ENCODE peak calls at places on chromosomes 12 and 14, in six cellular contexts. One of them, this sample, is unnamed.
A peak's percentile ranks its signal among the peaks of the same experiment; 100 is the strongest.

GRCh38 chr12:53720946-53721345 is 6.3 kb downstream of the CALCOCO1 start:
- DNase-seq in fibroblast of lung: no peak
- DNase-seq in right atrium auricular region: no peak
- DNase-seq in astrocyte: no peak
- DNase-seq in osteoblast: no peak
- DNase-seq in IMR-90: no peak
- DNase-seq in this sample: no peak

GRCh38 chr14:39038542-39038941 is 64.5 kb downstream of the SEC23A start:
- DNase-seq in osteoblast: no peak
- DNase-seq in right atrium auricular region: no peak
- DNase-seq in fibroblast of lung: no peak
- DNase-seq in astrocyte: no peak
- DNase-seq in IMR-90: no peak
- DNase-seq in this sample: no peak

GRCh38 chr14:100868621-100869370 is 34.7 kb downstream of the RTL1 start:
- DNase-seq in osteoblast: peak; percentile 56
- DNase-seq in IMR-90: no peak
- DNase-seq in fibroblast of lung: no peak
- DNase-seq in right atrium auricular region: no peak
- DNase-seq in astrocyte: no peak
- DNase-seq in this sample: no peak

GRCh38 chr12:85657836-85658235 is 178.4 kb downstream of the RASSF9 start:
- DNase-seq in osteoblast: no peak
- DNase-seq in fibroblast of lung: no peak
- DNase-seq in IMR-90: no peak
- DNase-seq in right atrium auricular region: no peak
- DNase-seq in astrocyte: no peak
- DNase-seq in this sample: no peak

GRCh38 chr12:116498471-116498870 is 60.7 kb upstream of the MAP1LC3B2 start:
- DNase-seq in IMR-90: no peak
- DNase-seq in fibroblast of lung: no peak
- DNase-seq in right atrium auricular region: no peak
- DNase-seq in astrocyte: no peak
- DNase-seq in osteoblast: no peak
- DNase-seq in this sample: no peak

GRCh38 chr14:99915305-99916090 is 122.3 kb downstream of the EML1 start:
- DNase-seq in astrocyte: no peak
- DNase-seq in IMR-90: no peak
- DNase-seq in right atrium auricular region: no peak
- DNase-seq in fibroblast of lung: no peak
- DNase-seq in osteoblast: no peak
- DNase-seq in this sample: no peak

GRCh38 chr12:99157946-99158345 is 489.6 kb upstream of the GARIN6 start:
- DNase-seq in astrocyte: peak; percentile 76
- DNase-seq in right atrium auricular region: no peak
- DNase-seq in osteoblast: no peak
- DNase-seq in IMR-90: no peak
- DNase-seq in fibroblast of lung: no peak
- DNase-seq in this sample: no peak

GRCh38 chr12:754871-755562 is 2.6 kb downstream of the WNK1 start:
- DNase-seq in IMR-90: peak; percentile 81
- DNase-seq in fibroblast of lung: peak; percentile 79
- DNase-seq in astrocyte: peak; percentile 51
- DNase-seq in right atrium auricular region: no peak
- DNase-seq in osteoblast: peak; percentile 88
- DNase-seq in this sample: peak; percentile 59

GRCh38 chr14:104659764-104660523 is 29.5 kb upstream of the INF2 start:
- DNase-seq in fibroblast of lung: no peak
- DNase-seq in IMR-90: peak; percentile 18
- DNase-seq in right atrium auricular region: no peak
- DNase-seq in osteoblast: peak; percentile 83
- DNase-seq in astrocyte: no peak
- DNase-seq in this sample: no peak

GRCh38 chr14:42944284-42944683 is 1337.6 kb downstream of the LRFN5 start:
- DNase-seq in fibroblast of lung: peak; percentile 64
- DNase-seq in astrocyte: peak; percentile 41
- DNase-seq in right atrium auricular region: no peak
- DNase-seq in IMR-90: peak; percentile 61
- DNase-seq in osteoblast: no peak
- DNase-seq in this sample: no peak

GRCh38 chr12:78725951-78726550 is 138.5 kb upstream of the SYT1 start:
- DNase-seq in IMR-90: no peak
- DNase-seq in fibroblast of lung: no peak
- DNase-seq in right atrium auricular region: no peak
- DNase-seq in osteoblast: no peak
- DNase-seq in astrocyte: no peak
- DNase-seq in this sample: no peak

GRCh38 chr12:114744696-114745095 is 60.7 kb upstream of the TBX3 start:
- DNase-seq in osteoblast: no peak
- DNase-seq in right atrium auricular region: no peak
- DNase-seq in IMR-90: peak; percentile 93
- DNase-seq in astrocyte: no peak
- DNase-seq in fibroblast of lung: peak; percentile 93
- DNase-seq in this sample: no peak

GRCh38 chr12:53336137-53336785 is at the start of gene SP7:
- DNase-seq in IMR-90: no peak
- DNase-seq in right atrium auricular region: no peak
- DNase-seq in osteoblast: peak; percentile 93
- DNase-seq in fibroblast of lung: no peak
- DNase-seq in astrocyte: no peak
- DNase-seq in this sample: no peak

GRCh38 chr14:89401783-89402182 is 15.2 kb downstream of the FOXN3 start:
- DNase-seq in astrocyte: no peak
- DNase-seq in IMR-90: no peak
- DNase-seq in osteoblast: no peak
- DNase-seq in fibroblast of lung: no peak
- DNase-seq in right atrium auricular region: no peak
- DNase-seq in this sample: no peak

GRCh38 chr12:14768823-14769405 is 34.4 kb downstream of the WBP11 start:
- DNase-seq in osteoblast: no peak
- DNase-seq in IMR-90: peak; percentile 44
- DNase-seq in right atrium auricular region: no peak
- DNase-seq in fibroblast of lung: peak; percentile 19
- DNase-seq in astrocyte: no peak
- DNase-seq in this sample: no peak

GRCh38 chr12:49068879-49069506 is 786 bp downstream of the RHEBL1 start:
- DNase-seq in astrocyte: no peak
- DNase-seq in fibroblast of lung: no peak
- DNase-seq in right atrium auricular region: no peak
- DNase-seq in IMR-90: no peak
- DNase-seq in osteoblast: peak; percentile 69
- DNase-seq in this sample: no peak

GRCh38 chr14:57502581-57503254 is 9.1 kb upstream of the CCDC198 start:
- DNase-seq in IMR-90: no peak
- DNase-seq in astrocyte: peak; percentile 53
- DNase-seq in fibroblast of lung: no peak
- DNase-seq in right atrium auricular region: no peak
- DNase-seq in osteoblast: peak; percentile 15
- DNase-seq in this sample: no peak

GRCh38 chr12:121533391-121534090 is 47.3 kb downstream of the KDM2B start:
- DNase-seq in fibroblast of lung: peak; percentile 3
- DNase-seq in IMR-90: no peak
- DNase-seq in right atrium auricular region: no peak
- DNase-seq in osteoblast: peak; percentile 44
- DNase-seq in astrocyte: no peak
- DNase-seq in this sample: no peak

GRCh38 chr12:112130461-112130998 is 5.2 kb downstream of the TRAFD1 start:
- DNase-seq in astrocyte: no peak
- DNase-seq in right atrium auricular region: no peak
- DNase-seq in fibroblast of lung: peak; percentile 41
- DNase-seq in osteoblast: no peak
- DNase-seq in IMR-90: peak; percentile 36
- DNase-seq in this sample: no peak

GRCh38 chr14:89259951-89260350 is 157.1 kb downstream of the FOXN3 start:
- DNase-seq in fibroblast of lung: no peak
- DNase-seq in astrocyte: no peak
- DNase-seq in right atrium auricular region: no peak
- DNase-seq in osteoblast: no peak
- DNase-seq in IMR-90: no peak
- DNase-seq in this sample: no peak

GRCh38 chr12:20523658-20524057 is 155.3 kb downstream of the PDE3A start:
- DNase-seq in astrocyte: peak; percentile 27
- DNase-seq in fibroblast of lung: peak; percentile 49
- DNase-seq in IMR-90: peak; percentile 65
- DNase-seq in osteoblast: peak; percentile 86
- DNase-seq in right atrium auricular region: no peak
- DNase-seq in this sample: no peak

GRCh38 chr14:65134651-65135579 is 32.6 kb upstream of the MAX start:
- DNase-seq in astrocyte: peak; percentile 59
- DNase-seq in osteoblast: no peak
- DNase-seq in right atrium auricular region: no peak
- DNase-seq in fibroblast of lung: no peak
- DNase-seq in IMR-90: no peak
- DNase-seq in this sample: no peak

GRCh38 chr14:106605548-106606448 is 1079.4 kb downstream of the TMEM121 start:
- DNase-seq in osteoblast: no peak
- DNase-seq in IMR-90: no peak
- DNase-seq in fibroblast of lung: no peak
- DNase-seq in astrocyte: no peak
- DNase-seq in right atrium auricular region: no peak
- DNase-seq in this sample: no peak

GRCh38 chr14:103296987-103297386 is 37.0 kb upstream of the EIF5 start:
- DNase-seq in IMR-90: no peak
- DNase-seq in right atrium auricular region: no peak
- DNase-seq in fibroblast of lung: no peak
- DNase-seq in astrocyte: no peak
- DNase-seq in osteoblast: no peak
- DNase-seq in this sample: no peak
- TF ChIP-seq CTCF in IMR-90: no peak
- TF ChIP-seq CTCF in right atrium auricular region: no peak
- TF ChIP-seq CTCF in fibroblast of lung: peak; percentile 11
- TF ChIP-seq CTCF in astrocyte: no peak
- TF ChIP-seq CTCF in osteoblast: peak; percentile 13
- TF ChIP-seq CTCF in this sample: peak; percentile 14

GRCh38 chr12:123102781-123103503 is 47.9 kb downstream of the PITPNM2 start:
- DNase-seq in astrocyte: no peak
- DNase-seq in IMR-90: no peak
- DNase-seq in fibroblast of lung: no peak
- DNase-seq in osteoblast: no peak
- DNase-seq in right atrium auricular region: no peak
- DNase-seq in this sample: no peak

GRCh38 chr12:123104809-123105208 is 46.1 kb downstream of the PITPNM2 start:
- DNase-seq in astrocyte: no peak
- DNase-seq in fibroblast of lung: no peak
- DNase-seq in right atrium auricular region: no peak
- DNase-seq in IMR-90: no peak
- DNase-seq in osteoblast: no peak
- DNase-seq in this sample: no peak

GRCh38 chr12:123100882-123101281 is 50.0 kb downstream of the PITPNM2 start:
- DNase-seq in astrocyte: no peak
- DNase-seq in osteoblast: no peak
- DNase-seq in IMR-90: no peak
- DNase-seq in right atrium auricular region: no peak
- DNase-seq in fibroblast of lung: no peak
- DNase-seq in this sample: no peak

GRCh38 chr12:123101467-123102004 is 49.4 kb downstream of the PITPNM2 start:
- DNase-seq in osteoblast: no peak
- DNase-seq in right atrium auricular region: no peak
- DNase-seq in astrocyte: no peak
- DNase-seq in fibroblast of lung: no peak
- DNase-seq in IMR-90: no peak
- DNase-seq in this sample: no peak

DNA sequence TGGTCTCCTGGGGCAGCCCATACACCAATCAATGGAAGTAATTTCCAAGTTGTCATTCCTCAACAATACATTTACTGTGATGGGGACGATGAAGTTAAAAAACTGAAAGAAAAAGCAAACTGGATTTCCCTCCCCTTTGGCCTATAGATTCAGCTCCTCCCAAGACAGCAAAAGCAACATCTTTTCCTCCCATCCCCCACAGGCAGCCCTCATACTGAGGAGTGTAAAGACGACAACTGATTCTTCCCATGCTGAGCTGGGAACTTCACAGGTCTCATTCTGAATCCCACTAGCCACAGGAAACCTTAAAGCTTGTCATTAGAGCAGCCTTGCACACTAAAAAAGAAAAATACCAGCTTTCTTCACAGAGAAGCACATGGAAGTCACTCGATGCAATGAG is 48.5 kb downstream of the PITPNM2 start:
- DNase-seq in astrocyte: no peak
- DNase-seq in fibroblast of lung: no peak
- DNase-seq in osteoblast: no peak
- DNase-seq in IMR-90: no peak
- DNase-seq in right atrium auricular region: no peak
- DNase-seq in this sample: no peak
- H3K27ac ChIP-seq in astrocyte: no peak overlapping the region
- H3K27ac ChIP-seq in fibroblast of lung: no peak overlapping the region
- H3K27ac ChIP-seq in osteoblast: no peak overlapping the region
- H3K27ac ChIP-seq in IMR-90: no peak overlapping the region
- H3K27ac ChIP-seq in right atrium auricular region: no peak overlapping the region
- H3K27ac ChIP-seq in this sample: no peak overlapping the region

GRCh38 chr12:56116267-56117081 is at the start of gene RPL41:
- DNase-seq in astrocyte: peak; percentile 80
- DNase-seq in IMR-90: peak; percentile 91
- DNase-seq in osteoblast: peak; percentile 93
- DNase-seq in right atrium auricular region: peak; percentile 97
- DNase-seq in fibroblast of lung: peak; percentile 95
- DNase-seq in this sample: peak; percentile 93
- H3K4me3 ChIP-seq in astrocyte: peak within 1 kb of the TSS; percentile 99
- H3K4me3 ChIP-seq in IMR-90: peak within 1 kb of the TSS; percentile 85
- H3K4me3 ChIP-seq in osteoblast: peak within 1 kb of the TSS; percentile 85
- H3K4me3 ChIP-seq in right atrium auricular region: peak within 1 kb of the TSS; percentile 71
- H3K4me3 ChIP-seq in fibroblast of lung: peak within 1 kb of the TSS; percentile 98
- H3K4me3 ChIP-seq in this sample: peak within 1 kb of the TSS; percentile 98

DNA sequence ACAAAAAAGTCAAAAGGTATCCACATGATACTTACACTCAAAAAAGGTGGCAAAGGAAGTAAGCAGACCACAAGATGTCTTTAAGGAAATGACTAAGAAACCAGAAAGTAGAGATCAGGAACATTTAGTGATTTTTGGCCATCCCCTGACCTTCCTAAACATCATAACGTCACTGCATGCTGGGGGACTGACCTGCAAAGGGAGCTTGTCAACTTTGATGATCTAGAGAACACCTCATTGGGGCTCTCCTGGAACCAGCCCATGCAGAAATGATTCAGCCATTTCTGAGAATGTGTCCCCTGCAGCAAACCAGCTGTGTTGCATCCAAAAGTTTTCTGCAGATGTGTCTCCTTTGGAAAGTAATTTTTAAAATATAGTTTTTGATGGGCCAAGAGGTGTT is 152.2 kb upstream of the RASSF8 start:
- DNase-seq in IMR-90: peak; percentile 72
- DNase-seq in fibroblast of lung: peak; percentile 64
- DNase-seq in astrocyte: peak; percentile 59
- DNase-seq in right atrium auricular region: no peak
- DNase-seq in osteoblast: no peak
- DNase-seq in this sample: no peak
- TF ChIP-seq CTCF in IMR-90: no peak
- TF ChIP-seq CTCF in fibroblast of lung: no peak
- TF ChIP-seq CTCF in astrocyte: no peak
- TF ChIP-seq CTCF in right atrium auricular region: no peak
- TF ChIP-seq CTCF in osteoblast: no peak
- TF ChIP-seq CTCF in this sample: no peak

GRCh38 chr14:61476105-61476736 is 154.8 kb downstream of the PRKCH start:
- DNase-seq in fibroblast of lung: no peak
- DNase-seq in IMR-90: no peak
- DNase-seq in right atrium auricular region: no peak
- DNase-seq in osteoblast: no peak
- DNase-seq in astrocyte: no peak
- DNase-seq in this sample: no peak
- H3K27ac ChIP-seq in fibroblast of lung: peak overlapping the region; percentile 92
- H3K27ac ChIP-seq in IMR-90: peak overlapping the region; percentile 99
- H3K27ac ChIP-seq in right atrium auricular region: peak overlapping the region; percentile 83
- H3K27ac ChIP-seq in osteoblast: peak overlapping the region; percentile 95
- H3K27ac ChIP-seq in astrocyte: peak overlapping the region; percentile 77
- H3K27ac ChIP-seq in this sample: peak overlapping the region; percentile 100